ENCODE peak calls at places on chromosomes 7 and 10, in five cellular contexts. One of them, this sample, is unnamed.

GRCh38 chr10:10901906-10902305 is 115.8 kb upstream of the CELF2 start:
- DNase-seq in tibial nerve: no peak
- DNase-seq in upper lobe of left lung: no peak
- DNase-seq in heart right ventricle: no peak
- DNase-seq in Caco-2: no peak
- DNase-seq in this sample: no peak

GRCh38 chr7:57211428-57212100 is 79.3 kb upstream of the ZNF479 start:
- DNase-seq in tibial nerve: no peak
- DNase-seq in heart right ventricle: no peak
- DNase-seq in Caco-2: no peak
- DNase-seq in upper lobe of left lung: no peak
- DNase-seq in this sample: no peak

GRCh38 chr10:13346912-13347234 is 1.2 kb downstream of the SEPHS1 start:
- DNase-seq in Caco-2: no peak
- DNase-seq in tibial nerve: no peak
- DNase-seq in heart right ventricle: no peak
- DNase-seq in upper lobe of left lung: no peak
- DNase-seq in this sample: no peak

GRCh38 chr7:98993024-98993897 is 114.9 kb downstream of the TRRAP start:
- DNase-seq in upper lobe of left lung: no peak
- DNase-seq in Caco-2: peak
- DNase-seq in heart right ventricle: no peak
- DNase-seq in tibial nerve: no peak
- DNase-seq in this sample: no peak

GRCh38 chr10:13945760-13946460 is 359.1 kb downstream of the PRPF18 start:
- DNase-seq in upper lobe of left lung: no peak
- DNase-seq in Caco-2: no peak
- DNase-seq in tibial nerve: no peak
- DNase-seq in heart right ventricle: no peak
- DNase-seq in this sample: no peak

GRCh38 chr10:125057158-125058001 is 103.0 kb downstream of the CTBP2 start:
- DNase-seq in Caco-2: no peak
- DNase-seq in upper lobe of left lung: no peak
- DNase-seq in heart right ventricle: peak
- DNase-seq in tibial nerve: peak
- DNase-seq in this sample: no peak

GRCh38 chr10:70494966-70495365 is 16.4 kb downstream of the PALD1 start:
- DNase-seq in Caco-2: no peak
- DNase-seq in tibial nerve: no peak
- DNase-seq in upper lobe of left lung: peak
- DNase-seq in heart right ventricle: peak
- DNase-seq in this sample: no peak

GRCh38 chr10:27482984-27483956 is 20.8 kb upstream of the RAB18 start:
- DNase-seq in heart right ventricle: no peak
- DNase-seq in tibial nerve: no peak
- DNase-seq in upper lobe of left lung: no peak
- DNase-seq in Caco-2: no peak
- DNase-seq in this sample: no peak

GRCh38 chr10:71089162-71089561 is 123.2 kb upstream of the UNC5B start:
- DNase-seq in tibial nerve: no peak
- DNase-seq in Caco-2: peak
- DNase-seq in upper lobe of left lung: no peak
- DNase-seq in heart right ventricle: no peak
- DNase-seq in this sample: no peak

GRCh38 chr7:157568785-157569584 is 232.2 kb downstream of the DNAJB6 start:
- DNase-seq in Caco-2: no peak
- DNase-seq in heart right ventricle: peak
- DNase-seq in tibial nerve: no peak
- DNase-seq in upper lobe of left lung: peak
- DNase-seq in this sample: no peak

GRCh38 chr10:29257106-29257783 is 31.6 kb upstream of the LYZL1 start:
- DNase-seq in Caco-2: peak
- DNase-seq in heart right ventricle: peak
- DNase-seq in tibial nerve: peak
- DNase-seq in upper lobe of left lung: no peak
- DNase-seq in this sample: no peak

GRCh38 chr10:118504044-118504944 is 91.2 kb downstream of the PRLHR start:
- DNase-seq in Caco-2: no peak
- DNase-seq in heart right ventricle: no peak
- DNase-seq in tibial nerve: no peak
- DNase-seq in upper lobe of left lung: no peak
- DNase-seq in this sample: no peak

GRCh38 chr7:47503283-47503682 is 78.6 kb downstream of the TNS3 start:
- DNase-seq in upper lobe of left lung: no peak
- DNase-seq in heart right ventricle: no peak
- DNase-seq in tibial nerve: no peak
- DNase-seq in Caco-2: no peak
- DNase-seq in this sample: no peak

GRCh38 chr10:48634198-48634983 is 29.5 kb upstream of the ARHGAP22 start:
- DNase-seq in tibial nerve: no peak
- DNase-seq in heart right ventricle: peak
- DNase-seq in Caco-2: no peak
- DNase-seq in upper lobe of left lung: no peak
- DNase-seq in this sample: no peak

GRCh38 chr7:27784399-27785053 is 44.6 kb downstream of the TAX1BP1 start:
- DNase-seq in upper lobe of left lung: no peak
- DNase-seq in tibial nerve: no peak
- DNase-seq in heart right ventricle: no peak
- DNase-seq in Caco-2: no peak
- DNase-seq in this sample: peak

GRCh38 chr7:12322287-12322902 is 81.3 kb downstream of the VWDE start:
- DNase-seq in heart right ventricle: no peak
- DNase-seq in Caco-2: no peak
- DNase-seq in upper lobe of left lung: no peak
- DNase-seq in tibial nerve: no peak
- DNase-seq in this sample: no peak

GRCh38 chr7:45703911-45704682 is 129.9 kb downstream of the ADCY1 start:
- DNase-seq in Caco-2: peak
- DNase-seq in upper lobe of left lung: peak
- DNase-seq in heart right ventricle: no peak
- DNase-seq in tibial nerve: no peak
- DNase-seq in this sample: no peak

GRCh38 chr10:23262928-23263327 is 70.8 kb downstream of the PTF1A start:
- DNase-seq in tibial nerve: no peak
- DNase-seq in Caco-2: no peak
- DNase-seq in upper lobe of left lung: no peak
- DNase-seq in heart right ventricle: no peak
- DNase-seq in this sample: no peak

GRCh38 chr7:155799514-155799913 is 12.7 kb downstream of the SHH start:
- DNase-seq in Caco-2: no peak
- DNase-seq in upper lobe of left lung: no peak
- DNase-seq in heart right ventricle: no peak
- DNase-seq in tibial nerve: no peak
- DNase-seq in this sample: peak

GRCh38 chr10:11579885-11580284 is 31.6 kb downstream of the USP6NL start:
- DNase-seq in Caco-2: no peak
- DNase-seq in heart right ventricle: no peak
- DNase-seq in tibial nerve: no peak
- DNase-seq in upper lobe of left lung: no peak
- DNase-seq in this sample: no peak

GRCh38 chr7:98360221-98361124 is 40.4 kb downstream of the BAIAP2L1 start:
- DNase-seq in Caco-2: peak
- DNase-seq in heart right ventricle: no peak
- DNase-seq in tibial nerve: no peak
- DNase-seq in upper lobe of left lung: no peak
- DNase-seq in this sample: no peak

GRCh38 chr7:1809070-1809469 is 139.0 kb downstream of the ELFN1 start:
- DNase-seq in tibial nerve: no peak
- DNase-seq in heart right ventricle: no peak
- DNase-seq in upper lobe of left lung: no peak
- DNase-seq in Caco-2: no peak
- DNase-seq in this sample: no peak

DNA sequence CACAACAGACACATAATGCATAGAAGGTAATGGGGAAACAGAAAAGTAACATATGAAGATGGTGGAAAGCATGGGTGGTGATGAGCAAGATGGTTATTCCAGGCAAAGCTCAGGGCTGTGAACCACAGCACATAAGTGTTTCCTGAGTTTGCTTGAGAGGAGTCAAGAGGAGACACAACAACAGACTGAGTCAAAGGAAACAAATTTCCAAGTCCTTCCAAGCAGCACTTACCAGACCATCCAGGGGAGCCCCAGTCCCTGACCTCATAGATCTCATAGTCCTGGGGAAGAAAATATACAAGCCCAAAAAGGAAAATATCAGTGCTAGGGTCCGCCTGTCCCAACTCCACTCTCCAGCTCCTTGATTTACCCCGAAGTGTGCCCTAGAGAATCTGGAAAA is 216.6 kb upstream of the FZD1 start:
- DNase-seq in tibial nerve: no peak
- DNase-seq in upper lobe of left lung: no peak
- DNase-seq in heart right ventricle: no peak
- DNase-seq in Caco-2: no peak
- DNase-seq in this sample: no peak
- H3K4me3 ChIP-seq in tibial nerve: no peak
- H3K4me3 ChIP-seq in upper lobe of left lung: no peak
- H3K4me3 ChIP-seq in heart right ventricle: no peak
- H3K4me3 ChIP-seq in Caco-2: no peak
- H3K4me3 ChIP-seq in this sample: no peak

GRCh38 chr10:74825033-74825370 is 1.4 kb upstream of the KAT6B start:
- DNase-seq in Caco-2: peak
- DNase-seq in upper lobe of left lung: no peak
- DNase-seq in tibial nerve: no peak
- DNase-seq in heart right ventricle: peak
- DNase-seq in this sample: no peak

GRCh38 chr10:74827694-74828093 is 1.3 kb downstream of the KAT6B start:
- DNase-seq in upper lobe of left lung: no peak
- DNase-seq in tibial nerve: no peak
- DNase-seq in heart right ventricle: no peak
- DNase-seq in Caco-2: no peak
- DNase-seq in this sample: no peak

GRCh38 chr10:74825371-74826141 is 844 bp upstream of the KAT6B start:
- DNase-seq in tibial nerve: peak
- DNase-seq in upper lobe of left lung: peak
- DNase-seq in Caco-2: peak
- DNase-seq in heart right ventricle: peak
- DNase-seq in this sample: no peak

GRCh38 chr10:74827045-74827441 is 643 bp downstream of the KAT6B start:
- DNase-seq in upper lobe of left lung: no peak
- DNase-seq in tibial nerve: no peak
- DNase-seq in heart right ventricle: no peak
- DNase-seq in Caco-2: no peak
- DNase-seq in this sample: no peak

GRCh38 chr10:74826142-74827044 is at the start of gene KAT6B:
- DNase-seq in upper lobe of left lung: peak
- DNase-seq in heart right ventricle: peak
- DNase-seq in Caco-2: peak
- DNase-seq in tibial nerve: peak
- DNase-seq in this sample: peak
- TF ChIP-seq CTCF in upper lobe of left lung: peak
- TF ChIP-seq CTCF in heart right ventricle: peak
- TF ChIP-seq CTCF in Caco-2: no peak
- TF ChIP-seq CTCF in tibial nerve: peak
- TF ChIP-seq CTCF in this sample: peak

GRCh38 chr10:128209862-128210214 is 83.6 kb upstream of the MKI67 start:
- DNase-seq in heart right ventricle: no peak
- DNase-seq in Caco-2: no peak
- DNase-seq in tibial nerve: no peak
- DNase-seq in upper lobe of left lung: no peak
- DNase-seq in this sample: no peak

GRCh38 chr10:128210215-128211063 is 84.2 kb upstream of the MKI67 start:
- DNase-seq in Caco-2: no peak
- DNase-seq in heart right ventricle: peak
- DNase-seq in tibial nerve: peak
- DNase-seq in upper lobe of left lung: peak
- DNase-seq in this sample: no peak

GRCh38 chr10:128211953-128212727 is 85.9 kb upstream of the MKI67 start:
- DNase-seq in heart right ventricle: peak
- DNase-seq in upper lobe of left lung: peak
- DNase-seq in tibial nerve: peak
- DNase-seq in Caco-2: peak
- DNase-seq in this sample: no peak

GRCh38 chr10:128206676-128207075 is 80.5 kb upstream of the MKI67 start:
- DNase-seq in heart right ventricle: no peak
- DNase-seq in upper lobe of left lung: no peak
- DNase-seq in tibial nerve: no peak
- DNase-seq in Caco-2: no peak
- DNase-seq in this sample: no peak

DNA sequence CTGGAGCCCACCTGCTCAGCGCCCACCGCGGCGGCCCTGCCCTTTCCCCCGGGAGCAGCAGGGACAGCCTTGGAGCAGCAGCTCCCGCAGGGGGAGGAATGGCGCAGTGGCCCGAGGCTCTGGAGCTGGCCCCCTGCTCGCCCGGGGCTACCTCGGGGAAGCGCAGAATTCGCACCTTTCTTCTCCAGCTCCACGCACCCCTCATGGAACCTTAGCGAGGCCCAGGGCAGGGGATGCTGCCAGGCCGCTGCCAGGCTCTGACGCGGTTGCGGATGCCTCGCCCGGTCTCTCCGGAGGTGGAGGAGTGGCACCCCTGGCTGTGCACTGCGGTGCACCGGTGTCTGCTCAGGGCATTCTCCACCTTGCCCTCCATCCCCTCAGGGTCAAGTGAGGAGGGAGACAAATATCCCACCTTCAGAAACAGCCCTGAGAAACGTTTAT is 84.9 kb upstream of the MKI67 start:
- DNase-seq in heart right ventricle: no peak
- DNase-seq in upper lobe of left lung: no peak
- DNase-seq in tibial nerve: no peak
- DNase-seq in Caco-2: no peak
- DNase-seq in this sample: no peak
- H3K4me3 ChIP-seq in heart right ventricle: peak
- H3K4me3 ChIP-seq in upper lobe of left lung: peak
- H3K4me3 ChIP-seq in tibial nerve: no peak
- H3K4me3 ChIP-seq in Caco-2: no peak
- H3K4me3 ChIP-seq in this sample: no peak

GRCh38 chr7:42575161-42575560 is 336.7 kb downstream of the C7orf25 start:
- DNase-seq in Caco-2: no peak
- DNase-seq in tibial nerve: no peak
- DNase-seq in heart right ventricle: no peak
- DNase-seq in upper lobe of left lung: no peak
- DNase-seq in this sample: no peak

GRCh38 chr7:42573904-42574692 is 337.1 kb upstream of the GLI3 start:
- DNase-seq in tibial nerve: no peak
- DNase-seq in Caco-2: no peak
- DNase-seq in heart right ventricle: no peak
- DNase-seq in upper lobe of left lung: no peak
- DNase-seq in this sample: peak

GRCh38 chr7:42572561-42572960 is 335.6 kb upstream of the GLI3 start:
- DNase-seq in heart right ventricle: no peak
- DNase-seq in tibial nerve: no peak
- DNase-seq in Caco-2: no peak
- DNase-seq in upper lobe of left lung: no peak
- DNase-seq in this sample: no peak

GRCh38 chr7:42572046-42572445 is 335.0 kb upstream of the GLI3 start:
- DNase-seq in upper lobe of left lung: no peak
- DNase-seq in heart right ventricle: no peak
- DNase-seq in Caco-2: no peak
- DNase-seq in tibial nerve: no peak
- DNase-seq in this sample: no peak

DNA sequence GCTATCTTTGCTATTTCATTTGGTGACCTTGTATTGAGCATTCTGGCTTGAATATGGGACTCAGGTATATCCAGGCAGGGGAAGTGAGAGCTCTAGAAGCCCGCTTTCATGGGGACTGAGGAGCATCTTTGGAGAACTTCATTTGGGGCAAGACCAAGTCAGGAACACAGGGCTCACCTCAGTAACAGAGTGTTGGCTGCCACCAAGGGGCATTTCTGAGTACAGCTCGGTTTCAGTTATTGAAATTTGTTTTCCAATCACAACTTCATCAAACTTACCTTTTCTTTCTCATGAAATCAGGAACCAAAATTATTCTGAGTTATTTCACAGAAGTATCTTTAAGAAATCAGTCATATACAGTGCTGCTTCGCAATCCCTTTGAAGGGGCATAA is 337.2 kb downstream of the C7orf25 start:
- DNase-seq in heart right ventricle: no peak
- DNase-seq in Caco-2: no peak
- DNase-seq in upper lobe of left lung: no peak
- DNase-seq in tibial nerve: no peak
- DNase-seq in this sample: no peak
- TF ChIP-seq CTCF in heart right ventricle: peak
- TF ChIP-seq CTCF in Caco-2: no peak
- TF ChIP-seq CTCF in upper lobe of left lung: peak
- TF ChIP-seq CTCF in tibial nerve: no peak
- TF ChIP-seq CTCF in this sample: peak